ENCODE peak calls at places on chromosomes 12 and 14, in nine cellular contexts. One of them, this sample, is unnamed.

GRCh38 chr12:116922194-116922897 is 11.6 kb downstream of the FBXW8 start:
- DNase-seq in K562: no peak
- DNase-seq in HepG2: no peak
- DNase-seq in prostate gland: no peak
- DNase-seq in HCT116: no peak
- DNase-seq in upper lobe of left lung: no peak
- DNase-seq in GM12878: peak
- DNase-seq in vagina: no peak
- DNase-seq in endothelial cell of umbilical vein: no peak
- DNase-seq in this sample: no peak

GRCh38 chr12:109475121-109475520 is 2.0 kb downstream of the KCTD10 start:
- DNase-seq in K562: no peak
- DNase-seq in HepG2: no peak
- DNase-seq in prostate gland: no peak
- DNase-seq in HCT116: no peak
- DNase-seq in upper lobe of left lung: no peak
- DNase-seq in GM12878: no peak
- DNase-seq in vagina: no peak
- DNase-seq in endothelial cell of umbilical vein: no peak
- DNase-seq in this sample: no peak

GRCh38 chr12:1523558-1524050 is 70.8 kb downstream of the FBXL14 start:
- DNase-seq in K562: no peak
- DNase-seq in HepG2: no peak
- DNase-seq in prostate gland: no peak
- DNase-seq in HCT116: no peak
- DNase-seq in upper lobe of left lung: no peak
- DNase-seq in GM12878: no peak
- DNase-seq in vagina: no peak
- DNase-seq in endothelial cell of umbilical vein: no peak
- DNase-seq in this sample: no peak

GRCh38 chr12:42364692-42365091 is 38.7 kb downstream of the PPHLN1 start:
- DNase-seq in K562: peak
- DNase-seq in HepG2: no peak
- DNase-seq in prostate gland: no peak
- DNase-seq in HCT116: no peak
- DNase-seq in upper lobe of left lung: no peak
- DNase-seq in GM12878: no peak
- DNase-seq in vagina: no peak
- DNase-seq in endothelial cell of umbilical vein: no peak
- DNase-seq in this sample: no peak

GRCh38 chr14:75223664-75224154 is 47.3 kb upstream of the TMED10 start:
- DNase-seq in K562: peak
- DNase-seq in HepG2: no peak
- DNase-seq in prostate gland: no peak
- DNase-seq in HCT116: no peak
- DNase-seq in upper lobe of left lung: peak
- DNase-seq in GM12878: peak
- DNase-seq in vagina: no peak
- DNase-seq in endothelial cell of umbilical vein: no peak
- DNase-seq in this sample: no peak

GRCh38 chr12:22250762-22251161 is 83.7 kb downstream of the ST8SIA1 start:
- DNase-seq in K562: no peak
- DNase-seq in HepG2: no peak
- DNase-seq in prostate gland: no peak
- DNase-seq in HCT116: no peak
- DNase-seq in upper lobe of left lung: no peak
- DNase-seq in GM12878: no peak
- DNase-seq in vagina: no peak
- DNase-seq in endothelial cell of umbilical vein: no peak
- DNase-seq in this sample: no peak

GRCh38 chr12:67590122-67590795 is 58.3 kb upstream of the DYRK2 start:
- DNase-seq in K562: no peak
- DNase-seq in HepG2: no peak
- DNase-seq in prostate gland: no peak
- DNase-seq in HCT116: no peak
- DNase-seq in upper lobe of left lung: no peak
- DNase-seq in GM12878: no peak
- DNase-seq in vagina: no peak
- DNase-seq in endothelial cell of umbilical vein: no peak
- DNase-seq in this sample: no peak

GRCh38 chr14:47555333-47555732 is 120.1 kb downstream of the MDGA2 start:
- DNase-seq in K562: no peak
- DNase-seq in HepG2: no peak
- DNase-seq in prostate gland: no peak
- DNase-seq in HCT116: no peak
- DNase-seq in upper lobe of left lung: no peak
- DNase-seq in GM12878: no peak
- DNase-seq in vagina: no peak
- DNase-seq in endothelial cell of umbilical vein: no peak
- DNase-seq in this sample: no peak

GRCh38 chr12:100942984-100943749 is 148.6 kb downstream of the ANO4 start:
- DNase-seq in K562: no peak
- DNase-seq in HepG2: no peak
- DNase-seq in prostate gland: no peak
- DNase-seq in HCT116: no peak
- DNase-seq in upper lobe of left lung: no peak
- DNase-seq in GM12878: no peak
- DNase-seq in vagina: no peak
- DNase-seq in endothelial cell of umbilical vein: no peak
- DNase-seq in this sample: no peak

GRCh38 chr12:74111688-74112360 is 425.8 kb upstream of the ATXN7L3B start:
- DNase-seq in K562: peak
- DNase-seq in HepG2: peak
- DNase-seq in prostate gland: no peak
- DNase-seq in HCT116: peak
- DNase-seq in upper lobe of left lung: no peak
- DNase-seq in GM12878: no peak
- DNase-seq in vagina: no peak
- DNase-seq in endothelial cell of umbilical vein: no peak
- DNase-seq in this sample: no peak

GRCh38 chr14:52013984-52014600 is 24.7 kb downstream of the RTRAF start:
- DNase-seq in K562: peak
- DNase-seq in HepG2: no peak
- DNase-seq in prostate gland: no peak
- DNase-seq in HCT116: no peak
- DNase-seq in upper lobe of left lung: no peak
- DNase-seq in GM12878: no peak
- DNase-seq in vagina: no peak
- DNase-seq in endothelial cell of umbilical vein: no peak
- DNase-seq in this sample: no peak

GRCh38 chr14:71426001-71426400 is 506.2 kb upstream of the RGS6 start:
- DNase-seq in K562: no peak
- DNase-seq in HepG2: no peak
- DNase-seq in prostate gland: no peak
- DNase-seq in HCT116: no peak
- DNase-seq in upper lobe of left lung: no peak
- DNase-seq in GM12878: no peak
- DNase-seq in vagina: no peak
- DNase-seq in endothelial cell of umbilical vein: no peak
- DNase-seq in this sample: no peak

GRCh38 chr14:100950024-100950423 is 46.5 kb upstream of the RTL1 start:
- DNase-seq in K562: no peak
- DNase-seq in HepG2: no peak
- DNase-seq in prostate gland: no peak
- DNase-seq in HCT116: no peak
- DNase-seq in upper lobe of left lung: no peak
- DNase-seq in GM12878: no peak
- DNase-seq in vagina: no peak
- DNase-seq in endothelial cell of umbilical vein: peak
- DNase-seq in this sample: no peak

GRCh38 chr12:108772247-108772646 is 40.9 kb upstream of the CORO1C start:
- DNase-seq in K562: peak
- DNase-seq in HepG2: no peak
- DNase-seq in prostate gland: no peak
- DNase-seq in HCT116: no peak
- DNase-seq in upper lobe of left lung: no peak
- DNase-seq in GM12878: peak
- DNase-seq in vagina: no peak
- DNase-seq in endothelial cell of umbilical vein: no peak
- DNase-seq in this sample: peak

GRCh38 chr14:94109915-94110250 is 653 bp upstream of the IFI27 start:
- DNase-seq in K562: no peak
- DNase-seq in HepG2: no peak
- DNase-seq in prostate gland: no peak
- DNase-seq in HCT116: no peak
- DNase-seq in upper lobe of left lung: no peak
- DNase-seq in GM12878: no peak
- DNase-seq in vagina: peak
- DNase-seq in endothelial cell of umbilical vein: no peak
- DNase-seq in this sample: no peak

DNA sequence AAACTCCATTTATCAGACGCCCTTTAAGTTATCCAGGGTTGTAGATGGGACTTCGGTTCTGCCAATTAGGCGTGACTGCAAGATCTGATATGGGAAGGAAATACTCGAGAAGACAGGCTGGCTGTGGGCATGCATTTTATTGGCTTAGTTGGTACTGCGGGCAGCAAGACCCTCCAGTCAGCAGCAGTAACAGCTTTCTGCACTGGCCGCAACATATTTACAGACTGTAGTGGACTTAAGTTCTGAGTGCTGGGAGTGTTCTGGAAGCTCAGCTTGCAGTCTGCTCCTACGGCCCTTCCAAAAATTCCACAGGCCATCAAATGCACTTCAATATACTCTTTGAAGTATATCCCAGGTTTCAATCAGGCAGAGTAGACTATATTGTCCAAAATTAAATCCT is 21.1 kb downstream of the KITLG start:
- DNase-seq in K562: no peak
- DNase-seq in HepG2: no peak
- DNase-seq in prostate gland: no peak
- DNase-seq in HCT116: no peak
- DNase-seq in upper lobe of left lung: peak
- DNase-seq in GM12878: no peak
- DNase-seq in vagina: no peak
- DNase-seq in endothelial cell of umbilical vein: no peak
- DNase-seq in this sample: no peak
- TF ChIP-seq POLR2AphosphoS5 in K562: no peak
- TF ChIP-seq POLR2AphosphoS5 in HepG2: no peak
- TF ChIP-seq POLR2AphosphoS5 in prostate gland: no peak
- TF ChIP-seq POLR2AphosphoS5 in HCT116: no peak
- TF ChIP-seq POLR2AphosphoS5 in upper lobe of left lung: no peak
- TF ChIP-seq POLR2AphosphoS5 in GM12878: no peak
- TF ChIP-seq POLR2AphosphoS5 in vagina: no peak
- TF ChIP-seq POLR2AphosphoS5 in endothelial cell of umbilical vein: no peak
- TF ChIP-seq POLR2AphosphoS5 in this sample: no peak

GRCh38 chr14:65320661-65321308 is 91.7 kb upstream of the FUT8 start:
- DNase-seq in K562: no peak
- DNase-seq in HepG2: no peak
- DNase-seq in prostate gland: no peak
- DNase-seq in HCT116: no peak
- DNase-seq in upper lobe of left lung: no peak
- DNase-seq in GM12878: no peak
- DNase-seq in vagina: no peak
- DNase-seq in endothelial cell of umbilical vein: no peak
- DNase-seq in this sample: no peak

GRCh38 chr14:65318636-65319506 is 93.7 kb upstream of the FUT8 start:
- DNase-seq in K562: no peak
- DNase-seq in HepG2: no peak
- DNase-seq in prostate gland: no peak
- DNase-seq in HCT116: no peak
- DNase-seq in upper lobe of left lung: no peak
- DNase-seq in GM12878: peak
- DNase-seq in vagina: no peak
- DNase-seq in endothelial cell of umbilical vein: no peak
- DNase-seq in this sample: no peak

GRCh38 chr14:65321370-65321875 is 91.1 kb upstream of the FUT8 start:
- DNase-seq in K562: no peak
- DNase-seq in HepG2: no peak
- DNase-seq in prostate gland: no peak
- DNase-seq in HCT116: no peak
- DNase-seq in upper lobe of left lung: no peak
- DNase-seq in GM12878: peak
- DNase-seq in vagina: no peak
- DNase-seq in endothelial cell of umbilical vein: no peak
- DNase-seq in this sample: no peak
- TF ChIP-seq POLR2A in K562: no peak
- TF ChIP-seq POLR2A in HepG2: no peak
- TF ChIP-seq POLR2A in prostate gland: no peak
- TF ChIP-seq POLR2A in HCT116: no peak
- TF ChIP-seq POLR2A in upper lobe of left lung: no peak
- TF ChIP-seq POLR2A in GM12878: peak
- TF ChIP-seq POLR2A in vagina: no peak
- TF ChIP-seq POLR2A in endothelial cell of umbilical vein: no peak
- TF ChIP-seq POLR2A in this sample: peak

GRCh38 chr12:86256169-86256568 is at the start of gene MGAT4C:
- DNase-seq in K562: no peak
- DNase-seq in HepG2: no peak
- DNase-seq in prostate gland: no peak
- DNase-seq in HCT116: no peak
- DNase-seq in upper lobe of left lung: no peak
- DNase-seq in GM12878: no peak
- DNase-seq in vagina: no peak
- DNase-seq in endothelial cell of umbilical vein: no peak
- DNase-seq in this sample: no peak
- TF ChIP-seq POLR2AphosphoS5 in K562: no peak
- TF ChIP-seq POLR2AphosphoS5 in HepG2: no peak
- TF ChIP-seq POLR2AphosphoS5 in prostate gland: no peak
- TF ChIP-seq POLR2AphosphoS5 in HCT116: no peak
- TF ChIP-seq POLR2AphosphoS5 in upper lobe of left lung: no peak
- TF ChIP-seq POLR2AphosphoS5 in GM12878: no peak
- TF ChIP-seq POLR2AphosphoS5 in vagina: no peak
- TF ChIP-seq POLR2AphosphoS5 in endothelial cell of umbilical vein: no peak
- TF ChIP-seq POLR2AphosphoS5 in this sample: no peak

GRCh38 chr12:48716168-48716492 is 377 bp downstream of the CCNT1 start:
- DNase-seq in K562: no peak
- DNase-seq in HepG2: no peak
- DNase-seq in prostate gland: no peak
- DNase-seq in HCT116: no peak
- DNase-seq in upper lobe of left lung: no peak
- DNase-seq in GM12878: no peak
- DNase-seq in vagina: no peak
- DNase-seq in endothelial cell of umbilical vein: no peak
- DNase-seq in this sample: no peak

GRCh38 chr12:48712209-48712608 is 4.3 kb downstream of the CCNT1 start:
- DNase-seq in K562: peak
- DNase-seq in HepG2: no peak
- DNase-seq in prostate gland: no peak
- DNase-seq in HCT116: no peak
- DNase-seq in upper lobe of left lung: no peak
- DNase-seq in GM12878: no peak
- DNase-seq in vagina: no peak
- DNase-seq in endothelial cell of umbilical vein: no peak
- DNase-seq in this sample: no peak

GRCh38 chr12:48717252-48717695 is 767 bp upstream of the CCNT1 start:
- DNase-seq in K562: peak
- DNase-seq in HepG2: no peak
- DNase-seq in prostate gland: no peak
- DNase-seq in HCT116: no peak
- DNase-seq in upper lobe of left lung: no peak
- DNase-seq in GM12878: peak
- DNase-seq in vagina: no peak
- DNase-seq in endothelial cell of umbilical vein: peak
- DNase-seq in this sample: no peak

GRCh38 chr12:48716493-48717251 is at the start of gene CCNT1:
- DNase-seq in K562: peak
- DNase-seq in HepG2: peak
- DNase-seq in prostate gland: peak
- DNase-seq in HCT116: peak
- DNase-seq in upper lobe of left lung: peak
- DNase-seq in GM12878: peak
- DNase-seq in vagina: peak
- DNase-seq in endothelial cell of umbilical vein: peak
- DNase-seq in this sample: peak
- TF ChIP-seq POLR2A in K562: peak
- TF ChIP-seq POLR2A in HepG2: peak
- TF ChIP-seq POLR2A in prostate gland: peak
- TF ChIP-seq POLR2A in HCT116: peak
- TF ChIP-seq POLR2A in upper lobe of left lung: no peak
- TF ChIP-seq POLR2A in GM12878: peak
- TF ChIP-seq POLR2A in vagina: no peak
- TF ChIP-seq POLR2A in endothelial cell of umbilical vein: peak
- TF ChIP-seq POLR2A in this sample: peak